ENCODE peak calls at places on chromosomes 16 and 17, in eight cellular contexts. C is heart right ventricle, P is AG04450, L is HFF-Myc, X is mesendoderm, J is vagina, F is kidney, N is iPS DF 6.9. Z is an unnamed sample.

GRCh38 chr16:19135896-19136438 is 22.2 kb downstream of the ITPRIPL2 start:
- DNase-seq in J (no peak), P (no peak), N (no peak), F (no peak), X (peak; percentile 69), C (peak; percentile 45), L (no peak), Z (no peak)

GRCh38 chr17:17722081-17722905 is 41.0 kb downstream of the RAI1 start:
- DNase-seq in X (peak; percentile 60), P (no peak), F (no peak), J (no peak), N (no peak), L (no peak), C (no peak), Z (no peak)

GRCh38 chr16:64522548-64522947 is 599.3 kb downstream of the CDH11 start:
- DNase-seq in L (no peak), X (no peak), C (no peak), P (no peak), N (no peak), J (no peak), F (no peak), Z (no peak)

GRCh38 chr17:35089846-35090193 is 26.3 kb upstream of the RFFL start:
- DNase-seq in F (no peak), J (no peak), X (peak; percentile 89), L (no peak), N (peak; percentile 31), P (no peak), C (no peak), Z (no peak)

GRCh38 chr16:57634171-57634570 is 5.7 kb downstream of the ADGRG1 start:
- DNase-seq in P (no peak), F (no peak), X (no peak), C (no peak), L (no peak), N (no peak), J (no peak), Z (no peak)

GRCh38 chr17:2337152-2337810 is at the start of gene SGSM2:
- DNase-seq in J (no peak), P (no peak), X (peak; percentile 38), C (peak; percentile 74), L (no peak), N (no peak), F (peak; percentile 87), Z (peak; percentile 80)

GRCh38 chr16:17452931-17453330 is 17.8 kb downstream of the XYLT1 start:
- DNase-seq in X (no peak), C (no peak), J (no peak), N (no peak), P (no peak), F (no peak), L (no peak), Z (no peak)

GRCh38 chr16:3935921-3936320 is 55.4 kb upstream of the CREBBP start:
- DNase-seq in C (no peak), L (no peak), J (no peak), N (no peak), P (no peak), F (no peak), X (no peak), Z (no peak)

GRCh38 chr17:3911271-3912053 is 4.8 kb downstream of the P2RX1 start:
- DNase-seq in F (peak; percentile 85), J (no peak), N (no peak), L (no peak), X (peak; percentile 33), P (no peak), C (no peak), Z (peak; percentile 64)

GRCh38 chr17:77645441-77646430 is 312.8 kb upstream of the TNRC6C start:
- DNase-seq in J (peak; percentile 61), L (no peak), X (peak; percentile 50), C (no peak), P (no peak), F (no peak), N (no peak), Z (no peak)

GRCh38 chr16:19505600-19506303 is 16.1 kb downstream of the GDE1 start:
- DNase-seq in L (no peak), N (no peak), J (no peak), X (no peak), P (no peak), F (no peak), C (no peak), Z (no peak)

GRCh38 chr17:18159551-18160120 is 24.0 kb upstream of the ALKBH5 start:
- DNase-seq in C (no peak), J (no peak), N (no peak), F (no peak), P (no peak), L (no peak), X (no peak), Z (no peak)

GRCh38 chr16:4290236-4290830 is 17.5 kb upstream of the TFAP4 start:
- DNase-seq in X (peak; percentile 97), L (no peak), C (no peak), N (no peak), F (no peak), J (no peak), P (no peak), Z (no peak)

GRCh38 chr17:69711504-69711903 is 297.0 kb downstream of the MAP2K6 start:
- DNase-seq in P (no peak), F (no peak), X (no peak), J (no peak), C (no peak), L (no peak), N (no peak), Z (no peak)

GRCh38 chr17:49454050-49454449 is 39.4 kb upstream of the PHB1 start:
- DNase-seq in P (no peak), J (no peak), X (peak; percentile 59), N (no peak), C (no peak), F (no peak), L (no peak), Z (no peak)

GRCh38 chr16:67661101-67661661 is 421 bp downstream of the PARD6A start:
- DNase-seq in X (peak; percentile 91), N (no peak), C (peak; percentile 22), F (peak; percentile 83), J (no peak), L (no peak), P (no peak), Z (no peak)

GRCh38 chr16:57531253-57531575 is 5.2 kb downstream of the CCDC102A start:
- DNase-seq in F (no peak), X (no peak), N (no peak), L (no peak), C (no peak), J (no peak), P (no peak), Z (no peak)

GRCh38 chr16:25256821-25257503 is 683 bp downstream of the ZKSCAN2 start:
- DNase-seq in L (no peak), N (no peak), P (no peak), C (no peak), F (no peak), J (no peak), X (no peak), Z (no peak)

GRCh38 chr16:30113711-30114333 is 485 bp upstream of the GDPD3 start:
- DNase-seq in X (no peak), P (no peak), L (no peak), F (no peak), C (no peak), N (no peak), J (no peak), Z (no peak)
- H3K4me3 ChIP-seq in X (no peak overlapping the region), P (no peak overlapping the region), L (no peak overlapping the region), F (no peak overlapping the region), C (no peak overlapping the region), N (no peak overlapping the region), J (no peak overlapping the region), Z (no peak overlapping the region)

DNA sequence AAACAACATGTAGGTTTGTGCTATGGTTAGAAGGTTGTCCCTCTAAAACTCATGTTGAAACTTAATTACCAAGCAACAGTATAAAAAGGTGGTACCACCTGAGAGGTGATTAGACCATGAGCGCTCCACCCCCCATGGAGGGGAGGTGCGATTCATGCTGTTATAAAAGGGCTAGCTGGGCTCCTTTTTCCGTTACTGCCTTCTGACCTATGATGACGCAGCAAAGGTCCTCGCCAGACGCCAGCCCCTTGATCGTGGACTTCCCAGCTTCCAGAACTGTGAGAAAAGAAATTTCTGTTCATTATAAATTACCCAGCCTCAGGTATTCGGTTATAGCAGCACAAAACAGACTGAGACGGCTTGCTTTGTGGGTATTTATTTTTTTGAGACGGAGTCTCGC is 167.8 kb downstream of the SNX29 start:
- DNase-seq in J (no peak), C (no peak), X (peak; percentile 39), N (no peak), P (no peak), L (no peak), F (no peak), Z (no peak)
- H3K4me3 ChIP-seq in J (no peak overlapping the region), C (no peak overlapping the region), X (no peak overlapping the region), N (no peak overlapping the region), P (no peak overlapping the region), L (no peak overlapping the region), F (no peak overlapping the region), Z (no peak overlapping the region)

GRCh38 chr17:81515530-81516041 is 3.0 kb upstream of the ACTG1 start:
- DNase-seq in N (no peak), C (no peak), J (no peak), F (peak; percentile 90), X (no peak), L (no peak), P (no peak), Z (peak; percentile 73)

GRCh38 chr17:81514735-81515529 is 2.3 kb upstream of the ACTG1 start:
- DNase-seq in F (peak; percentile 96), N (no peak), J (no peak), P (no peak), C (peak; percentile 81), L (peak; percentile 39), X (peak; percentile 88), Z (peak; percentile 94)

GRCh38 chr17:81512984-81513668 is 527 bp upstream of the ACTG1 start:
- DNase-seq in P (no peak), F (peak; percentile 91), X (peak; percentile 87), C (peak; percentile 59), N (no peak), J (no peak), L (no peak), Z (peak; percentile 88)

GRCh38 chr17:81513669-81514484 is 1.3 kb upstream of the ACTG1 start:
- DNase-seq in J (no peak), F (peak; percentile 94), C (peak; percentile 73), L (no peak), N (no peak), X (peak; percentile 85), P (no peak), Z (peak; percentile 86)

DNA sequence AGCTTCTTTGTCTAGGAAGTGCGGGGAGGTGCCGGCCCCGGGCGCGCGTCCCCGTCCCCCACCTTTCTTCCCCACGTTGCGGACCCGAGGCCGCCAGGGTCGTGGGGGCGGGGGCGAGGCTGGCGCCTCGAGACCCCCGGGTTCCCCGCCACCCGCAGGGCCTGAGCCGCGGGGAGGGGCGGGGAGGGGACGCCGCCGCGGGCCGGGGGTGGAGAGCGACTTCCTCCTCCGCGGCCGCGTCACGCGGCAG is 1.8 kb upstream of the ACTG1 start:
- DNase-seq in C (no peak), F (no peak), P (no peak), L (no peak), J (no peak), N (no peak), X (no peak), Z (no peak)
- H3K4me3 ChIP-seq in C (peak overlapping the region; percentile 92), F (peak overlapping the region; percentile 73), P (peak overlapping the region; percentile 63), L (peak overlapping the region; percentile 69), J (peak overlapping the region; percentile 99), N (peak overlapping the region; percentile 73), X (peak overlapping the region; percentile 20), Z (peak overlapping the region; percentile 92)

DNA sequence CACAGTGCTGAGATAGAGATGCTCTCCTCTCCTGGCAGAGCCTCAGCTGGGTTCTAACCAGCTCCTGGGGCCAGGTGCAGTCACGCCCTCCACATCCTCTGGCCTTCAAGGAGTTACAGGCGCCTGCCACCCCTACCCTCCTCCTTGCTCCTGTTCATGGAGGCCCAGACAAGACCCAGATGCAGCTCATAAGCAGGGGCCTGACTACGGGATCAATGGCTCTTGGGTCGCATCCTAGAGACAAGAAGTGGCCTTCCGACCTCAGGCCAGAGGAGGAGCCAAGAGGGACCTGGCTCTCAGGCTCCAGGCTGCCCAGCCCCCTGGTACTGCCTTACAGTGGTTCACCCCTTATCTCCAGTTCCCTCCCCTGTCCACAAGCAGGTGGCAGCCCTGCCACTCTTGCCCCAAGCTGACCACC is 23.0 kb downstream of the ARHGAP27 start:
- DNase-seq in J (no peak), P (no peak), N (no peak), C (no peak), X (no peak), F (peak; percentile 74), L (no peak), Z (no peak)
- H3K4me3 ChIP-seq in J (peak overlapping the region; percentile 29), P (no peak overlapping the region), N (no peak overlapping the region), C (peak overlapping the region; percentile 27), X (no peak overlapping the region), F (peak overlapping the region; percentile 29), L (no peak overlapping the region), Z (peak overlapping the region; percentile 33)

Z was measured in tibial artery.